ENCODE peak calls at places on chromosomes 2 and 18, in nine cellular contexts. O is GM23248; Q is stimulated activated naive CD8-positive, alpha-beta T cell treated with anti-CD3 and anti-CD28 coated beads, Interleukin-15, amount 100 ng/mL, for 72 hours; H is iris pigment epithelial cell; F is lower lobe of right lung; C is PC-9; J is glomerular endothelial cell; L is midbrain; T is Right ventricle myocardium superior. I is an unnamed sample.

GRCh38 chr2:103179800-103180199 is 418.0 kb downstream of the TMEM182 start:
- DNase-seq in O (no peak), Q (no peak), H (no peak), F (no peak), C (no peak), J (no peak), L (peak), T (no peak), I (peak)

GRCh38 chr18:46152808-46153617 is 48.8 kb downstream of the HAUS1 start:
- DNase-seq in O (peak), Q (no peak), H (no peak), F (peak), C (peak), J (no peak), L (no peak), T (no peak), I (no peak)

GRCh38 chr2:40093036-40093673 is 314.1 kb upstream of the THUMPD2 start:
- DNase-seq in O (peak), Q (no peak), H (no peak), F (no peak), C (no peak), J (no peak), L (no peak), T (no peak), I (no peak)

GRCh38 chr2:157367704-157368103 is 42.1 kb upstream of the ERMN start:
- DNase-seq in O (no peak), Q (no peak), H (no peak), F (no peak), C (no peak), J (no peak), L (no peak), T (no peak), I (no peak)

GRCh38 chr2:20675701-20676352 is 8.9 kb downstream of the GDF7 start:
- DNase-seq in O (peak), Q (no peak), H (no peak), F (no peak), C (no peak), J (no peak), L (no peak), T (no peak), I (no peak)

GRCh38 chr18:21164746-21165145 is 53.1 kb upstream of the ROCK1 start:
- DNase-seq in O (peak), Q (no peak), H (no peak), F (no peak), C (no peak), J (no peak), L (no peak), T (no peak), I (no peak)

GRCh38 chr2:200373973-200374416 is 67.5 kb downstream of the SPATS2L start:
- DNase-seq in O (no peak), Q (peak), H (no peak), F (no peak), C (peak), J (no peak), L (no peak), T (no peak), I (no peak)

GRCh38 chr2:150983498-150983897 is 278.2 kb downstream of the RBM43 start:
- DNase-seq in O (no peak), Q (no peak), H (no peak), F (no peak), C (no peak), J (no peak), L (no peak), T (no peak), I (peak)

GRCh38 chr18:76491801-76492668 is 3.0 kb downstream of the ZNF516 start:
- DNase-seq in O (peak), Q (peak), H (peak), F (peak), C (peak), J (no peak), L (peak), T (peak), I (peak)

GRCh38 chr18:2254977-2255376 is 316.3 kb downstream of the METTL4 start:
- DNase-seq in O (no peak), Q (no peak), H (no peak), F (no peak), C (no peak), J (no peak), L (no peak), T (no peak), I (no peak)

GRCh38 chr18:77073336-77074093 is 59.1 kb downstream of the MBP start:
- DNase-seq in O (no peak), Q (no peak), H (no peak), F (no peak), C (no peak), J (no peak), L (no peak), T (no peak), I (no peak)

GRCh38 chr2:127404466-127405251 is 13.6 kb upstream of the PROC start:
- DNase-seq in O (no peak), Q (no peak), H (no peak), F (no peak), C (no peak), J (no peak), L (peak), T (no peak), I (peak)

GRCh38 chr2:101758001-101758400 is 60.5 kb downstream of the MAP4K4 start:
- DNase-seq in O (peak), Q (peak), H (peak), F (no peak), C (no peak), J (no peak), L (no peak), T (no peak), I (no peak)

GRCh38 chr2:232204457-232204931 is 174.1 kb upstream of the ALPP start:
- DNase-seq in O (peak), Q (no peak), H (peak), F (no peak), C (no peak), J (no peak), L (peak), T (peak), I (peak)

GRCh38 chr2:150572194-150572766 is 84.8 kb upstream of the RND3 start:
- DNase-seq in O (peak), Q (no peak), H (no peak), F (no peak), C (no peak), J (no peak), L (no peak), T (no peak), I (no peak)

GRCh38 chr2:186950694-186951093 is 101.7 kb upstream of the ZSWIM2 start:
- DNase-seq in O (peak), Q (no peak), H (no peak), F (no peak), C (no peak), J (no peak), L (no peak), T (no peak), I (no peak)

I was measured in Ammon's horn.